ENCODE peak calls at places on chromosome 18, in five cellular contexts. S, T, B, C and J are unnamed samples.

GRCh38 chr18:58556333-58557012 is 72.4 kb downstream of the ALPK2 start:
- DNase-seq in B (no peak), T (no peak), S (no peak), C (no peak), J (no peak)

GRCh38 chr18:74817576-74817975 is 219.9 kb downstream of the ZNF407 start:
- DNase-seq in T (no peak), S (no peak), B (no peak), C (no peak), J (no peak)

GRCh38 chr18:28794459-28795245 is 617.7 kb upstream of the CDH2 start:
- DNase-seq in S (no peak), C (no peak), T (no peak), B (no peak), J (no peak)

GRCh38 chr18:49050462-49050861 is 99.7 kb upstream of the SMAD7 start:
- DNase-seq in C (no peak), S (no peak), T (no peak), B (no peak), J (no peak)

GRCh38 chr18:934518-935123 is 29.9 kb downstream of the ADCYAP1 start:
- DNase-seq in T (no peak), S (no peak), C (no peak), B (no peak), J (no peak)

GRCh38 chr18:41456791-41457190 is 498.2 kb upstream of the PIK3C3 start:
- DNase-seq in B (no peak), S (no peak), C (no peak), T (no peak), J (no peak)

GRCh38 chr18:68417166-68417776 is 297.6 kb downstream of the TMX3 start:
- DNase-seq in B (no peak), S (no peak), T (no peak), C (no peak), J (no peak)

GRCh38 chr18:7950380-7951143 is 383.4 kb downstream of the PTPRM start:
- DNase-seq in T (peak), S (no peak), C (peak), B (no peak), J (peak)

GRCh38 chr18:68826111-68826510 is 28.2 kb downstream of the CCDC102B start:
- DNase-seq in S (no peak), B (no peak), C (no peak), T (no peak), J (no peak)

GRCh38 chr18:28338316-28338715 is 161.4 kb upstream of the CDH2 start:
- DNase-seq in C (no peak), S (no peak), B (no peak), T (no peak), J (no peak)

GRCh38 chr18:34528177-34528576 is 181.9 kb upstream of the DTNA start:
- DNase-seq in C (no peak), T (no peak), S (no peak), B (no peak), J (no peak)

GRCh38 chr18:27860701-27861107 is 316.2 kb downstream of the CDH2 start:
- DNase-seq in B (no peak), S (no peak), T (no peak), C (no peak), J (no peak)

GRCh38 chr18:57559311-57559710 is 27.2 kb downstream of the FECH start:
- DNase-seq in C (no peak), B (no peak), T (no peak), S (no peak), J (no peak)

GRCh38 chr18:48902023-48902855 is 48.5 kb downstream of the SMAD7 start:
- DNase-seq in T (peak), B (peak), C (peak), S (peak), J (peak)

GRCh38 chr18:79484661-79485621 is 89.2 kb downstream of the NFATC1 start:
- DNase-seq in S (peak), B (peak), C (no peak), T (no peak), J (peak)

GRCh38 chr18:78517973-78518372 is 461.6 kb upstream of the SALL3 start:
- DNase-seq in B (no peak), T (no peak), S (no peak), C (no peak), J (no peak)

GRCh38 chr18:59915606-59916005 is 15.8 kb downstream of the PMAIP1 start:
- DNase-seq in S (no peak), T (no peak), B (no peak), C (no peak), J (no peak)

GRCh38 chr18:36828157-36828629 is 609 bp downstream of the TPGS2 start:
- DNase-seq in S (peak), C (no peak), B (no peak), T (peak), J (peak)

GRCh38 chr18:58241877-58242276 is 197.9 kb downstream of the NEDD4L start:
- DNase-seq in S (no peak), C (no peak), B (no peak), T (no peak), J (no peak)

GRCh38 chr18:56986829-56987228 is 160.1 kb upstream of the BOD1L2 start:
- DNase-seq in T (no peak), B (no peak), S (no peak), C (no peak), J (no peak)

GRCh38 chr18:45830917-45831316 is 5.4 kb downstream of the SIGLEC15 start:
- DNase-seq in S (no peak), T (no peak), C (no peak), B (no peak), J (no peak)

GRCh38 chr18:26708814-26709717 is 156.4 kb downstream of the AQP4 start:
- DNase-seq in C (no peak), T (no peak), S (no peak), B (no peak), J (no peak)

GRCh38 chr18:79952996-79953559 is 1.6 kb upstream of the SLC66A2 start:
- DNase-seq in T (no peak), B (no peak), C (no peak), S (no peak), J (peak)

GRCh38 chr18:57437433-57437781 is 2.2 kb downstream of the ONECUT2 start:
- DNase-seq in S (no peak), B (no peak), C (no peak), T (no peak), J (no peak)

GRCh38 chr18:63540131-63540530 is 2.0 kb upstream of the SERPINB12 start:
- DNase-seq in S (no peak), C (no peak), B (no peak), T (no peak), J (no peak)

GRCh38 chr18:57925706-57926105 is 118.3 kb upstream of the NEDD4L start:
- DNase-seq in B (no peak), S (no peak), C (no peak), T (no peak), J (no peak)

GRCh38 chr18:75365230-75365629 is 62.3 kb downstream of the SMIM21 start:
- DNase-seq in S (no peak), T (no peak), C (no peak), B (no peak), J (no peak)

GRCh38 chr18:59272971-59273935 is at the start of gene RAX:
- DNase-seq in B (no peak), S (no peak), T (no peak), C (peak), J (no peak)

GRCh38 chr18:26956894-26957293 is 91.4 kb upstream of the AQP4 start:
- DNase-seq in T (no peak), C (no peak), B (no peak), S (no peak), J (no peak)

GRCh38 chr18:23452728-23453656 is at the start of gene RIOK3:
- DNase-seq in C (peak), S (peak), B (peak), T (peak), J (peak)
- TF ChIP-seq POLR2A in C (peak), S (peak), B (peak), T (peak), J (peak)

DNA sequence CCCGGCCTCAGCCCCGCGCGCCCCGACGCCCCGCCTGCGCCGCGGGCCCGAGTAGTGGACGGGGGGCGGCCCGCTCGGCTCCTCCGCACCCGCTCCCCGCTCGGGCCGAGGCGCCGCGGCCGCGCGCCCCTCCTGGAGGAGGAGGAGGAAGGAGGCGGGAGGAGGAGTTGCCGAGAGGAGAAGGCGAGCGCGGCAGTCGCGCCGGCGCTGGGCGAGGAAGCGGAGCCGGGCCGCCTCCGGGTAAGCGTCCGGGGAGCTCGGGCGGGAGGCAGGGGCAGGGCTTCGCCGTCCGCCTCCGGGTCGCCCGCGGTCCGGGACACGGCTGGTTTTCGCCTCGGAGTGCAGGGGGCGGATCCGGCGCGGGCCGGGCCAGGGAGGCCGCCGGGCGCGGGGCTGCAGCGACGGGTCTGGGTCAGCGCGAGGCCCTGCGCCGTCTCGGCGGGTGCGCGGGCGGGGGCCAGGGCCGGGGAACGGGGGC is at the start of gene SOCS6:
- DNase-seq in T (no peak), B (peak), C (no peak), S (no peak), J (peak)
- TF ChIP-seq POLR2A in T (peak), B (no peak), C (peak), S (no peak), J (peak)

GRCh38 chr18:3458952-3459853 is 9.2 kb downstream of the TGIF1 start:
- DNase-seq in B (no peak), C (no peak), T (no peak), S (no peak), J (no peak)
- TF ChIP-seq POLR2A in B (no peak), C (peak), T (no peak), S (no peak), J (no peak)

DNA sequence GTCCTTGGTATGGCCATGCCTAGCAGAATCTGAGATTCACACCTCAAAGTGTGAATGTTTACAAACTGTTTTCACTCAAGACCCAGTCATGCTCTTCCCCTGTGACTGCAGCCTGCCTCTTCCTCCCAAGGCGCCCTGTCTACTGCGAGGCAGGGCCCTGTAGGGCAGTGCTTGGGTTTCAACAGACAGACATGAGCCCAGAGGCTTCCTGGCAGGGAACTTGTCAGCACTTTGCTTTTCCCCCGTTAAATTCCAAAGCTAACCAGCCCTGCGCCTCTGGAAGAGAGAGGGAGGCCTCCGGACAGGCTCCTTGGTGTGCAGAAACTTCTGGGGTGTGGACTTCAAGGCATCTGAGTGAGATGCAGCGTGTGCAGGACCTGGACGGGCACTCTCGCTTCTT is 8.6 kb upstream of the ZNF516 start:
- DNase-seq in B (no peak), T (no peak), C (no peak), S (no peak), J (no peak)
- TF ChIP-seq POLR2A in B (no peak), T (no peak), C (no peak), S (no peak), J (no peak)

GRCh38 chr18:62187543-62188378 is 706 bp downstream of the RELCH start:
- DNase-seq in C (peak), B (peak), S (peak), T (no peak), J (no peak)
- TF ChIP-seq POLR2A in C (no peak), B (no peak), S (no peak), T (no peak), J (no peak)

DNA sequence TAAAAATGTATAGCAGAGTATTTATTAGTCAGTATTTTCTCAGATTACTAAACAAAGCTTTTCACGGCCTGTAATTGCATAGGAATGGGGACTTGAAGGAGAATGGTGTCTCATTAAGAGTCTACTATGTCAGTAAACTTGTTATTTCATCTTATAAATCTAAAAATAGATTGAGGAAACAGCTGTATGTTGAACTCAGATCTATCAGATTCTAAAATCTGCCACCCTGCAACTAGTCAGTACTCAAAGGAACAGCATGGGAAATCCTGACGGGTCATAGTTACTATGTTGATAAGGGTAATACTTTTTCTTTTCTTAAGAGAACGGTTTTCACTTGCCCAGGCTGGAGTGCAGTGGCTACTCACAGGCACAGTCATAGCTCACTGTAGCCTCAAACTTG is 70.2 kb upstream of the EMILIN2 start:
- DNase-seq in S (no peak), C (no peak), T (no peak), B (no peak), J (no peak)
- TF ChIP-seq POLR2A in S (no peak), C (no peak), T (no peak), B (no peak), J (no peak)

DNA sequence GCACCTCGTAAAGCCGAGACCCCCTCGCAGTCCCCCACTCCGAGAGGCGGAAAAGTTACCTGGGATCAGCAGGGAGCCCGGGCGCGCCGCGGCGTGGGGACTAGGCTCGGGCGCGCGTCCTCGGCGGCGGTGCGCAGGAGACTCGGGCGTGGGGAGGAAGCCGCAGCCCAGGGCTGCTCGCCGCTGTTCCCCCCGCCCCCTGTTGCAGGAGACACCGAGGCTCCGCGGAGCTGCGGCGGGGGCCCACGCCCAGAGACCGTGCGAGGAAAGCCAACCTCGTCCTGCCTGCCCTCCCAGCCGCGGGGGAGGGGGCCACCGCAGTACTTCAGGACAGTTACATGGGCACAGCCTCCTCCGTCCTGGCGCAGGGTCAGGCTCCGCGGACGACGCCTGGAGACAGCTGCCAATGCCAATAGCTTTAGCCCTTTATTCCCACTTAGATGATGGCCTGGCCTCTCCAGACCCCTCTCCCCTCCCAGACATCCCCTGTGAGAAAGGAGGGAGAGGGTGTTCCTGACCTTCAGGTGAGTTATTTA is at the start of gene EPB41L3:
- DNase-seq in T (no peak), S (no peak), C (no peak), B (peak), J (no peak)
- TF ChIP-seq POLR2A in T (no peak), S (no peak), C (no peak), B (no peak), J (peak)

GRCh38 chr18:22933206-22933957 is at the start of gene RBBP8:
- DNase-seq in T (peak), C (peak), S (peak), B (peak), J (peak)
- TF ChIP-seq POLR2A in T (peak), C (peak), S (peak), B (peak), J (peak)

GRCh38 chr18:9614401-9615279 is at the start of gene PPP4R1:
- DNase-seq in C (peak), B (peak), T (no peak), S (peak), J (peak)
- TF ChIP-seq POLR2A in C (no peak), B (peak), T (peak), S (no peak), J (peak)

GRCh38 chr18:55647331-55647730 is 59.3 kb upstream of the TCF4 start:
- DNase-seq in B (no peak), S (no peak), C (no peak), T (no peak), J (no peak)
- TF ChIP-seq POLR2A in B (no peak), S (no peak), C (no peak), T (no peak), J (no peak)